ENCODE peak calls at places on chromosomes 6 and 20, in five cellular contexts. P is PC-9, N is RPMI7951, U is HFFc6, I is neuronal stem cell. H is an unnamed sample.

GRCh38 chr6:157609117-157609516 is 213.9 kb upstream of the SNX9 start:
- DNase-seq in P (no peak), N (no peak), U (no peak), I (no peak), H (no peak)

GRCh38 chr6:102402635-102403329 is 1009.3 kb downstream of the GRIK2 start:
- DNase-seq in P (no peak), N (no peak), U (no peak), I (no peak), H (no peak)

GRCh38 chr6:73418081-73418741 is 23.6 kb downstream of the DDX43 start:
- DNase-seq in P (no peak), N (peak), U (no peak), I (no peak), H (no peak)

GRCh38 chr6:11096109-11096508 is 2.5 kb downstream of the SMIM13 start:
- DNase-seq in P (peak), N (peak), U (peak), I (no peak), H (peak)

GRCh38 chr6:43467752-43468151 is 9.6 kb upstream of the TJAP1 start:
- DNase-seq in P (no peak), N (no peak), U (no peak), I (no peak), H (no peak)

GRCh38 chr6:167855825-167856425 is 29.2 kb downstream of the AFDN start:
- DNase-seq in P (no peak), N (peak), U (peak), I (no peak), H (peak)

GRCh38 chr20:20690676-20691476 is 21.6 kb downstream of the RALGAPA2 start:
- DNase-seq in P (no peak), N (no peak), U (no peak), I (no peak), H (no peak)

GRCh38 chr20:33127422-33128097 is 40.4 kb upstream of the BPIFA2 start:
- DNase-seq in P (no peak), N (no peak), U (no peak), I (no peak), H (no peak)

GRCh38 chr6:53042112-53042511 is 23.1 kb upstream of the FBXO9 start:
- DNase-seq in P (no peak), N (peak), U (peak), I (no peak), H (peak)

GRCh38 chr6:56364482-56365313 is 117.3 kb upstream of the COL21A1 start:
- DNase-seq in P (no peak), N (peak), U (peak), I (no peak), H (no peak)

GRCh38 chr6:9789201-9789600 is 625.7 kb downstream of the TFAP2A start:
- DNase-seq in P (no peak), N (peak), U (peak), I (no peak), H (no peak)

GRCh38 chr6:87848616-87849015 is 146.6 kb upstream of the AKIRIN2 start:
- DNase-seq in P (peak), N (no peak), U (no peak), I (no peak), H (no peak)

GRCh38 chr20:42886801-42887200 is 302.9 kb downstream of the PTPRT start:
- DNase-seq in P (no peak), N (no peak), U (no peak), I (no peak), H (no peak)

GRCh38 chr6:146582857-146583256 is 15.9 kb upstream of the ADGB start:
- DNase-seq in P (no peak), N (peak), U (no peak), I (no peak), H (no peak)

GRCh38 chr6:1109134-1109533 is 202.8 kb upstream of the FOXQ1 start:
- DNase-seq in P (no peak), N (no peak), U (no peak), I (no peak), H (no peak)

GRCh38 chr6:706161-706560 is 13.2 kb upstream of the EXOC2 start:
- DNase-seq in P (no peak), N (peak), U (no peak), I (no peak), H (peak)

GRCh38 chr6:30926644-30927043 is 5.3 kb downstream of the SFTA2 start:
- DNase-seq in P (peak), N (no peak), U (no peak), I (no peak), H (no peak)

GRCh38 chr6:137736048-137736846 is 130.8 kb upstream of the TNFAIP3 start:
- DNase-seq in P (no peak), N (no peak), U (no peak), I (no peak), H (no peak)

GRCh38 chr6:106473807-106474206 is 113.3 kb downstream of the CRYBG1 start:
- DNase-seq in P (no peak), N (peak), U (peak), I (no peak), H (no peak)

GRCh38 chr6:17066610-17067009 is 35.2 kb upstream of the STMND1 start:
- DNase-seq in P (no peak), N (no peak), U (no peak), I (no peak), H (no peak)

GRCh38 chr20:63587781-63588591 is 13.9 kb upstream of the HELZ2 start:
- DNase-seq in P (no peak), N (no peak), U (no peak), I (no peak), H (no peak)

GRCh38 chr20:19407731-19408130 is 195.3 kb downstream of the SLC24A3 start:
- DNase-seq in P (no peak), N (peak), U (no peak), I (no peak), H (no peak)

GRCh38 chr6:41464481-41464880 is 81.7 kb upstream of the FOXP4 start:
- DNase-seq in P (no peak), N (peak), U (peak), I (no peak), H (peak)

GRCh38 chr6:53734473-53735299 is 60.1 kb upstream of the LRRC1 start:
- DNase-seq in P (peak), N (peak), U (peak), I (no peak), H (peak)

GRCh38 chr6:90940812-90941481 is 354.1 kb upstream of the MAP3K7 start:
- DNase-seq in P (no peak), N (peak), U (peak), I (peak), H (peak)

GRCh38 chr6:142374090-142374783 is 72.4 kb downstream of the ADGRG6 start:
- DNase-seq in P (no peak), N (no peak), U (no peak), I (no peak), H (no peak)

GRCh38 chr20:52129611-52130010 is 62.0 kb downstream of the ZFP64 start:
- DNase-seq in P (no peak), N (no peak), U (peak), I (no peak), H (no peak)

GRCh38 chr6:30113843-30114242 is 953 bp upstream of the TRIM31 start:
- DNase-seq in P (no peak), N (no peak), U (no peak), I (no peak), H (no peak)

GRCh38 chr6:154522576-154522975 is 12.1 kb upstream of the CNKSR3 start:
- DNase-seq in P (no peak), N (no peak), U (no peak), I (no peak), H (no peak)

GRCh38 chr6:128461517-128461916 is 58.9 kb downstream of the PTPRK start:
- DNase-seq in P (no peak), N (no peak), U (no peak), I (no peak), H (no peak)

GRCh38 chr6:27829453-27830211 is 82.6 kb downstream of the OR2B2 start:
- DNase-seq in P (no peak), N (peak), U (no peak), I (no peak), H (no peak)

GRCh38 chr20:50221501-50222323 is 31.1 kb downstream of the CEBPB start:
- DNase-seq in P (peak), N (peak), U (peak), I (no peak), H (no peak)

GRCh38 chr6:44742201-44742600 is 354.7 kb downstream of the CDC5L start:
- DNase-seq in P (no peak), N (no peak), U (no peak), I (no peak), H (no peak)

GRCh38 chr6:159168536-159169192 is 536 bp upstream of the FNDC1 start:
- DNase-seq in P (no peak), N (peak), U (no peak), I (peak), H (peak)

GRCh38 chr6:84065718-84066290 is 32.2 kb downstream of the MRAP2 start:
- DNase-seq in P (no peak), N (peak), U (peak), I (no peak), H (no peak)

H was measured in hepatic stellate cell.